ENCODE peak calls at places on chromosomes 12 and 14, in nine cellular contexts. One of them, this sample, is unnamed. For H3K4me1, the result is how much of the 10 kb centered on the place peaks cover.

GRCh38 chr12:21528953-21529352 is 2.9 kb downstream of the SPX start:
- DNase-seq in lower lobe of right lung: no peak
- DNase-seq in cardiac muscle cell: no peak
- DNase-seq in lung: no peak
- DNase-seq in heart right ventricle: peak
- DNase-seq in neural progenitor cell: no peak
- DNase-seq in CD8-positive, alpha-beta T cell: no peak
- DNase-seq in A549: no peak
- DNase-seq in upper lobe of right lung: no peak
- DNase-seq in this sample: no peak

GRCh38 chr14:102945346-102946130 is 23.1 kb downstream of the AMN start:
- DNase-seq in CD8-positive, alpha-beta T cell: no peak
- DNase-seq in upper lobe of right lung: no peak
- DNase-seq in neural progenitor cell: no peak
- DNase-seq in lower lobe of right lung: peak
- DNase-seq in heart right ventricle: no peak
- DNase-seq in A549: no peak
- DNase-seq in cardiac muscle cell: no peak
- DNase-seq in lung: no peak
- DNase-seq in this sample: no peak

GRCh38 chr12:1456885-1457284 is 137.5 kb downstream of the FBXL14 start:
- DNase-seq in neural progenitor cell: no peak
- DNase-seq in upper lobe of right lung: no peak
- DNase-seq in lung: no peak
- DNase-seq in heart right ventricle: no peak
- DNase-seq in A549: no peak
- DNase-seq in lower lobe of right lung: no peak
- DNase-seq in CD8-positive, alpha-beta T cell: no peak
- DNase-seq in cardiac muscle cell: no peak
- DNase-seq in this sample: no peak

GRCh38 chr12:115204957-115205754 is 521.2 kb upstream of the TBX3 start:
- DNase-seq in A549: no peak
- DNase-seq in neural progenitor cell: no peak
- DNase-seq in upper lobe of right lung: no peak
- DNase-seq in heart right ventricle: no peak
- DNase-seq in cardiac muscle cell: no peak
- DNase-seq in CD8-positive, alpha-beta T cell: no peak
- DNase-seq in lower lobe of right lung: no peak
- DNase-seq in lung: no peak
- DNase-seq in this sample: peak

GRCh38 chr14:22099942-22100763 is 426.5 kb upstream of the OR4E1 start:
- DNase-seq in CD8-positive, alpha-beta T cell: peak
- DNase-seq in cardiac muscle cell: peak
- DNase-seq in upper lobe of right lung: no peak
- DNase-seq in neural progenitor cell: peak
- DNase-seq in lung: peak
- DNase-seq in lower lobe of right lung: no peak
- DNase-seq in heart right ventricle: peak
- DNase-seq in A549: peak
- DNase-seq in this sample: peak

GRCh38 chr12:117408161-117408791 is 46.9 kb upstream of the NOS1 start:
- DNase-seq in cardiac muscle cell: peak
- DNase-seq in neural progenitor cell: peak
- DNase-seq in heart right ventricle: peak
- DNase-seq in CD8-positive, alpha-beta T cell: no peak
- DNase-seq in A549: no peak
- DNase-seq in lower lobe of right lung: peak
- DNase-seq in upper lobe of right lung: peak
- DNase-seq in lung: peak
- DNase-seq in this sample: no peak

GRCh38 chr12:48979602-48980388 is 1.7 kb downstream of the WNT1 start:
- DNase-seq in cardiac muscle cell: no peak
- DNase-seq in lower lobe of right lung: no peak
- DNase-seq in CD8-positive, alpha-beta T cell: peak
- DNase-seq in lung: no peak
- DNase-seq in neural progenitor cell: peak
- DNase-seq in A549: no peak
- DNase-seq in heart right ventricle: no peak
- DNase-seq in upper lobe of right lung: no peak
- DNase-seq in this sample: no peak

GRCh38 chr12:77433799-77434198 is 368.4 kb upstream of the E2F7 start:
- DNase-seq in lower lobe of right lung: no peak
- DNase-seq in CD8-positive, alpha-beta T cell: no peak
- DNase-seq in lung: no peak
- DNase-seq in cardiac muscle cell: no peak
- DNase-seq in upper lobe of right lung: no peak
- DNase-seq in A549: no peak
- DNase-seq in heart right ventricle: no peak
- DNase-seq in neural progenitor cell: no peak
- DNase-seq in this sample: no peak

GRCh38 chr12:82383930-82384513 is 25.7 kb downstream of the METTL25 start:
- DNase-seq in upper lobe of right lung: no peak
- DNase-seq in CD8-positive, alpha-beta T cell: no peak
- DNase-seq in A549: no peak
- DNase-seq in heart right ventricle: no peak
- DNase-seq in neural progenitor cell: no peak
- DNase-seq in lung: no peak
- DNase-seq in cardiac muscle cell: peak
- DNase-seq in lower lobe of right lung: no peak
- DNase-seq in this sample: peak

GRCh38 chr12:76013603-76014002 is 18.0 kb downstream of the PHLDA1 start:
- DNase-seq in lower lobe of right lung: no peak
- DNase-seq in CD8-positive, alpha-beta T cell: no peak
- DNase-seq in heart right ventricle: no peak
- DNase-seq in upper lobe of right lung: no peak
- DNase-seq in lung: no peak
- DNase-seq in A549: no peak
- DNase-seq in neural progenitor cell: no peak
- DNase-seq in cardiac muscle cell: no peak
- DNase-seq in this sample: no peak

GRCh38 chr12:121301876-121302275 is 5.4 kb upstream of the CAMKK2 start:
- DNase-seq in heart right ventricle: no peak
- DNase-seq in lung: no peak
- DNase-seq in cardiac muscle cell: no peak
- DNase-seq in upper lobe of right lung: no peak
- DNase-seq in neural progenitor cell: no peak
- DNase-seq in lower lobe of right lung: no peak
- DNase-seq in A549: no peak
- DNase-seq in CD8-positive, alpha-beta T cell: no peak
- DNase-seq in this sample: no peak

GRCh38 chr14:37622231-37622923 is 26.9 kb downstream of the TTC6 start:
- DNase-seq in neural progenitor cell: peak
- DNase-seq in CD8-positive, alpha-beta T cell: no peak
- DNase-seq in lower lobe of right lung: no peak
- DNase-seq in A549: no peak
- DNase-seq in lung: no peak
- DNase-seq in heart right ventricle: no peak
- DNase-seq in cardiac muscle cell: peak
- DNase-seq in upper lobe of right lung: no peak
- DNase-seq in this sample: no peak

GRCh38 chr12:42785944-42786343 is 196.4 kb upstream of the PRICKLE1 start:
- DNase-seq in neural progenitor cell: no peak
- DNase-seq in lung: no peak
- DNase-seq in A549: no peak
- DNase-seq in upper lobe of right lung: no peak
- DNase-seq in CD8-positive, alpha-beta T cell: no peak
- DNase-seq in cardiac muscle cell: no peak
- DNase-seq in heart right ventricle: no peak
- DNase-seq in lower lobe of right lung: no peak
- DNase-seq in this sample: no peak

GRCh38 chr14:20262642-20263128 is 23.6 kb downstream of the OR11H4 start:
- DNase-seq in CD8-positive, alpha-beta T cell: no peak
- DNase-seq in A549: no peak
- DNase-seq in lung: no peak
- DNase-seq in neural progenitor cell: no peak
- DNase-seq in upper lobe of right lung: no peak
- DNase-seq in heart right ventricle: no peak
- DNase-seq in cardiac muscle cell: no peak
- DNase-seq in lower lobe of right lung: no peak
- DNase-seq in this sample: peak

GRCh38 chr14:23071244-23071974 is 14.1 kb upstream of the CDH24 start:
- DNase-seq in lung: peak
- DNase-seq in lower lobe of right lung: peak
- DNase-seq in cardiac muscle cell: peak
- DNase-seq in heart right ventricle: peak
- DNase-seq in neural progenitor cell: peak
- DNase-seq in upper lobe of right lung: peak
- DNase-seq in CD8-positive, alpha-beta T cell: peak
- DNase-seq in A549: peak
- DNase-seq in this sample: no peak

GRCh38 chr14:64718762-64719161 is 14.5 kb downstream of the PLEKHG3 start:
- DNase-seq in lung: no peak
- DNase-seq in A549: no peak
- DNase-seq in heart right ventricle: no peak
- DNase-seq in neural progenitor cell: no peak
- DNase-seq in cardiac muscle cell: no peak
- DNase-seq in lower lobe of right lung: no peak
- DNase-seq in upper lobe of right lung: no peak
- DNase-seq in CD8-positive, alpha-beta T cell: no peak
- DNase-seq in this sample: no peak

GRCh38 chr12:46430340-46430948 is 57.9 kb upstream of the SLC38A2 start:
- DNase-seq in upper lobe of right lung: no peak
- DNase-seq in lung: no peak
- DNase-seq in cardiac muscle cell: no peak
- DNase-seq in lower lobe of right lung: no peak
- DNase-seq in neural progenitor cell: no peak
- DNase-seq in CD8-positive, alpha-beta T cell: no peak
- DNase-seq in A549: peak
- DNase-seq in heart right ventricle: peak
- DNase-seq in this sample: peak

GRCh38 chr12:27614866-27615265 is 81.4 kb upstream of the REP15 start:
- DNase-seq in upper lobe of right lung: no peak
- DNase-seq in heart right ventricle: no peak
- DNase-seq in CD8-positive, alpha-beta T cell: no peak
- DNase-seq in lower lobe of right lung: no peak
- DNase-seq in A549: no peak
- DNase-seq in neural progenitor cell: no peak
- DNase-seq in cardiac muscle cell: no peak
- DNase-seq in lung: no peak
- DNase-seq in this sample: no peak

GRCh38 chr12:805022-805632 is 52.7 kb downstream of the WNK1 start:
- DNase-seq in cardiac muscle cell: no peak
- DNase-seq in lower lobe of right lung: no peak
- DNase-seq in heart right ventricle: no peak
- DNase-seq in neural progenitor cell: no peak
- DNase-seq in upper lobe of right lung: no peak
- DNase-seq in CD8-positive, alpha-beta T cell: no peak
- DNase-seq in lung: no peak
- DNase-seq in A549: no peak
- DNase-seq in this sample: no peak

GRCh38 chr12:56897844-56898341 is 36.3 kb downstream of the SDR9C7 start:
- DNase-seq in heart right ventricle: no peak
- DNase-seq in lower lobe of right lung: no peak
- DNase-seq in lung: no peak
- DNase-seq in A549: no peak
- DNase-seq in CD8-positive, alpha-beta T cell: no peak
- DNase-seq in neural progenitor cell: no peak
- DNase-seq in cardiac muscle cell: no peak
- DNase-seq in upper lobe of right lung: no peak
- DNase-seq in this sample: peak

DNA sequence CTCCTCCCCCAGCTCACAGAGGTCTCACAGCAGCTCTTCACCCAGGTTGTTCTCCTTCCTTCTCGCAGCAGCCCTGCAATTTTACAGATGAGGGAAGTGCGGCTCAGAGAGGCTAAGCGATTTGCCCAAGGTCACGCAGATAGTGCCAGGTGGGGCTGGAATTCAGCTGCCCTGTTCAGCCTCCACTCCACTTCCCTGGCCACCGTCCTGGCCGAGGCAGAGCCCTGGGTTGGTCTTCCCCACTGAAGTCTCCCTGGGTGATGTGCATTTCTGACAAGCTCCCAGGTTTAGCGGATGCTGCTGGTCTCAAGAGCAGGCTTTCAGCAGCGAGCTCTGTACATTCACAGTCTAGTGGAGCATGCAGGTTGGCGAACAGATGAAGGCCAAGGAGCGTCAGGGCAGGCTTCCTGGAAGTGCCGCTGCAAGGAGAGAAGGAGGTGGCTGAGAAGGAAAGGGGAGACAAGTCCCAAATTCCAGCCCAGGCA is 28.9 kb upstream of the EML1 start:
- DNase-seq in A549: no peak
- DNase-seq in lower lobe of right lung: no peak
- DNase-seq in heart right ventricle: no peak
- DNase-seq in lung: no peak
- DNase-seq in upper lobe of right lung: no peak
- DNase-seq in CD8-positive, alpha-beta T cell: no peak
- DNase-seq in neural progenitor cell: no peak
- DNase-seq in cardiac muscle cell: no peak
- DNase-seq in this sample: no peak
- H3K4me1 ChIP-seq in A549: under half
- H3K4me1 ChIP-seq in lower lobe of right lung: under half
- H3K4me1 ChIP-seq in heart right ventricle: under half
- H3K4me1 ChIP-seq in lung: under half
- H3K4me1 ChIP-seq in upper lobe of right lung: under half
- H3K4me1 ChIP-seq in CD8-positive, alpha-beta T cell: under half
- H3K4me1 ChIP-seq in neural progenitor cell: under half
- H3K4me1 ChIP-seq in cardiac muscle cell: under half
- H3K4me1 ChIP-seq in this sample: under half

GRCh38 chr12:40446385-40446784 is 221.6 kb downstream of the LRRK2 start:
- DNase-seq in A549: peak
- DNase-seq in lower lobe of right lung: no peak
- DNase-seq in neural progenitor cell: peak
- DNase-seq in CD8-positive, alpha-beta T cell: no peak
- DNase-seq in cardiac muscle cell: peak
- DNase-seq in upper lobe of right lung: no peak
- DNase-seq in heart right ventricle: no peak
- DNase-seq in lung: no peak
- DNase-seq in this sample: peak
- TF ChIP-seq CTCF in A549: peak
- TF ChIP-seq CTCF in lower lobe of right lung: no peak
- TF ChIP-seq CTCF in neural progenitor cell: peak
- TF ChIP-seq CTCF in CD8-positive, alpha-beta T cell: no peak
- TF ChIP-seq CTCF in cardiac muscle cell: peak
- TF ChIP-seq CTCF in upper lobe of right lung: peak
- TF ChIP-seq CTCF in heart right ventricle: no peak
- TF ChIP-seq CTCF in lung: no peak
- TF ChIP-seq CTCF in this sample: peak

DNA sequence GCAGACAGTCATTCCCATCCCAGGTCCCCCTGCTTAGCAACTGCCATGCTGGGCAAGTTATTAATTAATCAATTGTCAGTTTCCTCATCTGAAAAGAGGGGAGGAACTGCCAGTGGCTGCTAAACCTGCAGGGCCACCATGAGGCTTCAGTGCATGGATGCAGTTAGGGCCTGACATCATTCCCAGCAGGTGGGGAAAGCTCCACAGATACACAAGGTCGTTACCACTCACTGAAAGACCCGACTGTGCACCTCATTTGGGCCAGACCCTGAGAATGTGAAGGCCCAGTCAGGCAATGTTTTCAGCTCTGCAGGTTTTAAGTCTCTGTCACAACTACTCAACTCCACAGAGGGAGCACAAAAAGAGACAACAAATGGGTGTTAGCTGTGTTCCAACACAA is 85.1 kb upstream of the GPR68 start:
- DNase-seq in upper lobe of right lung: no peak
- DNase-seq in lung: no peak
- DNase-seq in neural progenitor cell: no peak
- DNase-seq in CD8-positive, alpha-beta T cell: no peak
- DNase-seq in heart right ventricle: no peak
- DNase-seq in cardiac muscle cell: no peak
- DNase-seq in lower lobe of right lung: no peak
- DNase-seq in A549: no peak
- DNase-seq in this sample: no peak
- H3K4me1 ChIP-seq in upper lobe of right lung: half or more
- H3K4me1 ChIP-seq in lung: under half
- H3K4me1 ChIP-seq in neural progenitor cell: under half
- H3K4me1 ChIP-seq in CD8-positive, alpha-beta T cell: half or more
- H3K4me1 ChIP-seq in heart right ventricle: under half
- H3K4me1 ChIP-seq in cardiac muscle cell: under half
- H3K4me1 ChIP-seq in lower lobe of right lung: half or more
- H3K4me1 ChIP-seq in A549: under half
- H3K4me1 ChIP-seq in this sample: under half

GRCh38 chr14:80213602-80214001 is 2.3 kb upstream of the DIO2 start:
- DNase-seq in A549: peak
- DNase-seq in neural progenitor cell: peak
- DNase-seq in heart right ventricle: no peak
- DNase-seq in upper lobe of right lung: no peak
- DNase-seq in lung: no peak
- DNase-seq in lower lobe of right lung: no peak
- DNase-seq in cardiac muscle cell: peak
- DNase-seq in CD8-positive, alpha-beta T cell: no peak
- DNase-seq in this sample: peak
- TF ChIP-seq CTCF in A549: peak
- TF ChIP-seq CTCF in neural progenitor cell: peak
- TF ChIP-seq CTCF in heart right ventricle: peak
- TF ChIP-seq CTCF in upper lobe of right lung: peak
- TF ChIP-seq CTCF in lung: no peak
- TF ChIP-seq CTCF in lower lobe of right lung: peak
- TF ChIP-seq CTCF in cardiac muscle cell: peak
- TF ChIP-seq CTCF in CD8-positive, alpha-beta T cell: no peak
- TF ChIP-seq CTCF in this sample: peak